ENCODE peak calls at places on chromosome 22, in four cellular contexts. One of them, this sample, is unnamed. For H3K36me3, the result is how much of the 10 kb centered on the place peaks cover.

GRCh38 chr22:50218153-50218995 is 17.6 kb downstream of the SELENOO start:
- DNase-seq in CD8-positive, alpha-beta T cell: no peak
- DNase-seq in IMR-90: no peak
- DNase-seq in adrenal gland: no peak
- DNase-seq in this sample: peak

GRCh38 chr22:47928626-47929025 is 1166.2 kb downstream of the TBC1D22A start:
- DNase-seq in IMR-90: no peak
- DNase-seq in adrenal gland: no peak
- DNase-seq in CD8-positive, alpha-beta T cell: no peak
- DNase-seq in this sample: no peak

GRCh38 chr22:32475428-32476010 is 908 bp downstream of the FBXO7 start:
- DNase-seq in adrenal gland: peak
- DNase-seq in IMR-90: no peak
- DNase-seq in CD8-positive, alpha-beta T cell: no peak
- DNase-seq in this sample: no peak

GRCh38 chr22:47400701-47401591 is 638.5 kb downstream of the TBC1D22A start:
- DNase-seq in IMR-90: no peak
- DNase-seq in adrenal gland: no peak
- DNase-seq in CD8-positive, alpha-beta T cell: no peak
- DNase-seq in this sample: no peak

GRCh38 chr22:28909375-28909774 is 26.0 kb downstream of the ZNRF3 start:
- DNase-seq in IMR-90: peak
- DNase-seq in CD8-positive, alpha-beta T cell: no peak
- DNase-seq in adrenal gland: no peak
- DNase-seq in this sample: no peak

GRCh38 chr22:49077586-49077985 is 750.1 kb downstream of the BRD1 start:
- DNase-seq in IMR-90: no peak
- DNase-seq in CD8-positive, alpha-beta T cell: no peak
- DNase-seq in adrenal gland: no peak
- DNase-seq in this sample: no peak

GRCh38 chr22:46673677-46674236 is 53.6 kb downstream of the GRAMD4 start:
- DNase-seq in IMR-90: no peak
- DNase-seq in CD8-positive, alpha-beta T cell: no peak
- DNase-seq in adrenal gland: no peak
- DNase-seq in this sample: no peak

GRCh38 chr22:28027453-28028448 is 108.7 kb upstream of the PITPNB start:
- DNase-seq in IMR-90: no peak
- DNase-seq in CD8-positive, alpha-beta T cell: no peak
- DNase-seq in adrenal gland: peak
- DNase-seq in this sample: no peak

GRCh38 chr22:39148727-39149535 is 3.5 kb downstream of the CBX7 start:
- DNase-seq in adrenal gland: no peak
- DNase-seq in CD8-positive, alpha-beta T cell: no peak
- DNase-seq in IMR-90: no peak
- DNase-seq in this sample: peak

GRCh38 chr22:46696614-46697013 is 41.4 kb downstream of the CERK start:
- DNase-seq in adrenal gland: no peak
- DNase-seq in IMR-90: no peak
- DNase-seq in CD8-positive, alpha-beta T cell: no peak
- DNase-seq in this sample: no peak

GRCh38 chr22:33493476-33494205 is 426.6 kb downstream of the LARGE1 start:
- DNase-seq in adrenal gland: no peak
- DNase-seq in CD8-positive, alpha-beta T cell: no peak
- DNase-seq in IMR-90: no peak
- DNase-seq in this sample: no peak

GRCh38 chr22:46007003-46007847 is 30.3 kb upstream of the WNT7B start:
- DNase-seq in IMR-90: peak
- DNase-seq in CD8-positive, alpha-beta T cell: no peak
- DNase-seq in adrenal gland: peak
- DNase-seq in this sample: no peak

GRCh38 chr22:31206896-31207687 is 5.0 kb upstream of the LIMK2 start:
- DNase-seq in CD8-positive, alpha-beta T cell: no peak
- DNase-seq in adrenal gland: no peak
- DNase-seq in IMR-90: no peak
- DNase-seq in this sample: peak

GRCh38 chr22:36761553-36762240 is 14.2 kb downstream of the IFT27 start:
- DNase-seq in CD8-positive, alpha-beta T cell: no peak
- DNase-seq in adrenal gland: no peak
- DNase-seq in IMR-90: no peak
- DNase-seq in this sample: no peak

GRCh38 chr22:37454857-37455686 is 27.8 kb upstream of the ELFN2 start:
- DNase-seq in adrenal gland: peak
- DNase-seq in IMR-90: peak
- DNase-seq in CD8-positive, alpha-beta T cell: no peak
- DNase-seq in this sample: peak

GRCh38 chr22:46417769-46418168 is 82.3 kb downstream of the TRMU start:
- DNase-seq in adrenal gland: no peak
- DNase-seq in CD8-positive, alpha-beta T cell: no peak
- DNase-seq in IMR-90: no peak
- DNase-seq in this sample: no peak

GRCh38 chr22:17140022-17140421 is 18.9 kb upstream of the TMEM121B start:
- DNase-seq in IMR-90: no peak
- DNase-seq in adrenal gland: no peak
- DNase-seq in CD8-positive, alpha-beta T cell: no peak
- DNase-seq in this sample: no peak

GRCh38 chr22:17138451-17139042 is 17.4 kb upstream of the TMEM121B start:
- DNase-seq in adrenal gland: no peak
- DNase-seq in IMR-90: no peak
- DNase-seq in CD8-positive, alpha-beta T cell: no peak
- DNase-seq in this sample: no peak

GRCh38 chr22:17135153-17135760 is 14.1 kb upstream of the TMEM121B start:
- DNase-seq in IMR-90: no peak
- DNase-seq in adrenal gland: no peak
- DNase-seq in CD8-positive, alpha-beta T cell: no peak
- DNase-seq in this sample: no peak

GRCh38 chr22:17137226-17137625 is 16.1 kb upstream of the TMEM121B start:
- DNase-seq in CD8-positive, alpha-beta T cell: no peak
- DNase-seq in IMR-90: no peak
- DNase-seq in adrenal gland: no peak
- DNase-seq in this sample: no peak

DNA sequence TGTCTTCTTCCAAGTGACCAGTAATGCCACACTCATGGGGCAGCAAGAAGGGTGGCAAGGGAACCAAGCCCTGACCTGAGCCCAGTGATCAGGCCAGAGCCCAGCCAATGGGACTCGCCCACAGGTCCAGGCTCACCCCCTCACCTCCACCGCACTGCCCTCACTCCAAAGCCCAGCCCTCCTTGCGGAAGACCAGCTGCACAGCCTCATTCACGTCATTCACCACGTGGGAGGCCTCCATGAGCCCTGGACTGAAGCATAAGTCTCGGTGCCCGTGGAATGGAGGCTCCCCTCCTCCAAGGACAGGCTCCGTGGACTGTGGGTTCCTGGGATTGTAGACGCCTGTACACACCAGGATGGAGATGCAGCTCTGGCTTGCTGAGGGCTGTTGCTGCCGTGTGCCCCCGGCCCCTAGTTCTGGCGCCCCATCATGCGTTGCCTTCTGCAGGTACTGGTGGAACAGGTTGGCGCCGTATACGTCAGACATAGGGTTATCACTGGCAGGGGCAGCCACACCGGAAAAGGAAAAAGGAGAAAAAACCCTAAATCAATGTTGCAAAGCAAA is 16.8 kb upstream of the TMEM121B start:
- DNase-seq in adrenal gland: no peak
- DNase-seq in IMR-90: no peak
- DNase-seq in CD8-positive, alpha-beta T cell: no peak
- DNase-seq in this sample: no peak
- H3K36me3 ChIP-seq in adrenal gland: under half
- H3K36me3 ChIP-seq in IMR-90: under half
- H3K36me3 ChIP-seq in CD8-positive, alpha-beta T cell: under half
- H3K36me3 ChIP-seq in this sample: under half

DNA sequence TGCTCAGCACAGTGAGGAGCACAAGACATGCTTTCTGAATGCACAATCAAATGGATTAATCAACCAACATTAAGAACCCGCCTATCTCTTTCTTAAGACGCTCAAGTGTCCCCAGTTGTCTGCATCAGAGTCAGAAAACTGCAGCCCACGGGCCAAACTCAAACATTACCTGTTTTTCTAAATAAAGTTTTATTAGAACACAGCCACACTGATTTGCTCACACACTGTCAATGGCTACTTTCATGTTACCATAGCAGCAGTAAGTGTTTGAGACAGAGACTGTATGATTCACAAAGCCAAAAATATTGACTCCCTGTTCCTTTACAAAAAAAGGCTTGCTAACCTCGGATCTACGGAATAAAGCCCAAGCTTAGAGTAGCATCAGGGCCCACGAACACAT is 49.0 kb upstream of the ISX start:
- DNase-seq in adrenal gland: no peak
- DNase-seq in CD8-positive, alpha-beta T cell: no peak
- DNase-seq in IMR-90: no peak
- DNase-seq in this sample: no peak
- H3K4me3 ChIP-seq in adrenal gland: no peak
- H3K4me3 ChIP-seq in CD8-positive, alpha-beta T cell: no peak
- H3K4me3 ChIP-seq in IMR-90: no peak
- H3K4me3 ChIP-seq in this sample: no peak

DNA sequence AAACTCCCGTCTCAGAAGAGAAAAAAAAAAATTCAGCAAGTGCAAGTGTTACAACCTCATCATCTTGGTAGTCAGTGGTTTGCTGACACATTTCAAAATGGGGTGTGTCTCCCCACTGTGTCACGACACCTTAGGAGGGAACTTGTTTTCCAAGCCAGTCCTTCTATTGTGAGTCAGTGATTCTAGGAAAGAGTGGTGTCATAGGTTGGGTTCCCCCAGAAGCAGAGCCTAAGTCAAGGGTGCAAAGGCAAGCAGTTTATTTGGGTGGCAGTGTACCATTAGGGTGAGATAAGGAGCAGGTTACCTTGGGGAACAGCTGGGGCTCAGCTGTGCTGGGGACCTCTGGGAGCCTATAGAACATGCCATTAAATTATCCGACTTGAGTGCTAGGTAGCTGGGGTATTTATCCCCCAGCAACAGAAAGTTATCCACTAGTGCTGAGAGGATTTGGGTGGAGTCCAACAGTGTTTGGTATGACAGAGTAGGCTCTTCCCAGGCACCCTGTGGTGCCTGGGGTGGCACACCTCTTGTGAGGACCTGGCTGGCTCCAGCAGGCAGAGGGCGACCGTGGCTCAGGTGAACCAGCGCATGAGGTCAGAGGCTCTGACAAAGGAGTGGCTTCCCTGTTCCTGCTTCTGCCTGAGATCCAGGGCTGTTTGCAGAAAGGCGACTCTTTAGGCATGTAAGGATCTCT is 41.7 kb downstream of the KIAA1671 start:
- DNase-seq in adrenal gland: no peak
- DNase-seq in IMR-90: no peak
- DNase-seq in CD8-positive, alpha-beta T cell: no peak
- DNase-seq in this sample: no peak
- TF ChIP-seq CTCF in adrenal gland: no peak
- TF ChIP-seq CTCF in IMR-90: no peak
- TF ChIP-seq CTCF in CD8-positive, alpha-beta T cell: no peak
- TF ChIP-seq CTCF in this sample: no peak

GRCh38 chr22:44894321-44894720 is 115.5 kb downstream of the PHF21B start:
- DNase-seq in CD8-positive, alpha-beta T cell: no peak
- DNase-seq in IMR-90: no peak
- DNase-seq in adrenal gland: no peak
- DNase-seq in this sample: no peak
- H3K36me3 ChIP-seq in CD8-positive, alpha-beta T cell: under half
- H3K36me3 ChIP-seq in IMR-90: under half
- H3K36me3 ChIP-seq in adrenal gland: under half
- H3K36me3 ChIP-seq in this sample: under half

DNA sequence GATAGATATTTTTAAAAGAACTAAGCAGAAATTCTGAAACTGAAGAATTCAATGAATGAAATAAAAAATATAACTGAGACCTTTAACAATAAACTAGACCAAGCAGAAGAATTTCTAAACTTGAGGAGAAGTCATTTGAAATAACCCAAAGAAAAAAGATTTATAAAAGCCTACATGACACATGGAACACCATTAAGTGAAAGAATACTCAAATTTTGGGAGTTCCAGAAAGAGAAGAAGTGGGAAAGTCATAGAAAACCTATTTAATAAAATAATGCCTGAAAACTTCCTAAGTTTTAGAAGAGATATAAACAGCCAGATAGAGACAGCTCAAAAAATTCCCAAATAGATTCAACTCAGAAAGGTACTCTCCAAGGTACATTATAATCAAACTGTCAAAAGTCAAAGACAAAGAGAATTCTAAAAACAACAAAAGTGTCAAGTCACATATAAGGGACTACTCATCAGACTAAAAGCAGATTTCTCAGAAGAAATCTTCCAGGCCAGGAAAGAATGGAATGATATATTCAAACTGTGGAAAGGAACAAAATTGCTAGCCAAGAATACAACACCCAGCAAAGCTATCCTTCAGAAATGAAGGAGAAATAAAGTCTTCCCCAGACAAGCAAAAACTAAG is 72.9 kb upstream of the GNAZ start:
- DNase-seq in adrenal gland: no peak
- DNase-seq in IMR-90: no peak
- DNase-seq in CD8-positive, alpha-beta T cell: no peak
- DNase-seq in this sample: no peak
- H3K4me3 ChIP-seq in adrenal gland: no peak
- H3K4me3 ChIP-seq in IMR-90: no peak
- H3K4me3 ChIP-seq in CD8-positive, alpha-beta T cell: no peak
- H3K4me3 ChIP-seq in this sample: no peak

DNA sequence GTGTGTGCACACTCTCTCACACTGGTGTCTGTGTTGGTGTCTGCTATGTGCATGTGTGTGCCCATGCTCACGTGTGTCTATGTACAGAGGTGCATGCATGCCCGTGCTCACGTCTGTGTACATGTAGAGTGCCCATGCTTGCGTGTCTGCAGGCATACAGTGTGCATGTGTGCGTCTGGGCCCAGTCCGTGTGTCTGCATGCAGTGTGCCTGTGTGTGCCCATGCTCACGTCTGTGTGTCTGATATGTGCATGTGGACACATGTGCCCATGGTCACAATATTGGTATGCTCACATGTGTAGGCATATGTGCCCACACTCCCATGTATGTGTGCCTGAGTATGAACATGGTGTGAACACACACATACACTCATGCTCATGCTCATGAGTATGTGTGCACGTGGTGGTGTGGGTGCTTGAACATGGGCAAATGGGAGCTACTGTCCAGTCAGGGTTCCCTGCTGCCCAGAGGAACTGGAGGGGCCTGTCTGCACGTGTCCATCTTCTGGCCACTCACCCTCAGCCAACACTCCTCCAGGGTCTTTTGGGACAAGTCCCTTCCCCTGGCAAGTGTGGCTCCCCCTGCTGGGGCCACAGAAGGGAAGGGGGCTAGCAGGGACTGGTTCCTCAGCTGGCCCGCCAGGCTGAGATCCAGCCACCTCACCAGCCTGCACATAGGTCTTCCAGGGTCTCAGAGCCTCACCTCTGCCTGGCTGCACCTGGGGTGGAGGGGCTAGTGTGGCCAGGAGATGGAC is 7.3 kb upstream of the TBX1 start:
- DNase-seq in adrenal gland: no peak
- DNase-seq in IMR-90: no peak
- DNase-seq in CD8-positive, alpha-beta T cell: no peak
- DNase-seq in this sample: no peak
- TF ChIP-seq CTCF in adrenal gland: no peak
- TF ChIP-seq CTCF in IMR-90: no peak
- TF ChIP-seq CTCF in CD8-positive, alpha-beta T cell: no peak
- TF ChIP-seq CTCF in this sample: no peak

DNA sequence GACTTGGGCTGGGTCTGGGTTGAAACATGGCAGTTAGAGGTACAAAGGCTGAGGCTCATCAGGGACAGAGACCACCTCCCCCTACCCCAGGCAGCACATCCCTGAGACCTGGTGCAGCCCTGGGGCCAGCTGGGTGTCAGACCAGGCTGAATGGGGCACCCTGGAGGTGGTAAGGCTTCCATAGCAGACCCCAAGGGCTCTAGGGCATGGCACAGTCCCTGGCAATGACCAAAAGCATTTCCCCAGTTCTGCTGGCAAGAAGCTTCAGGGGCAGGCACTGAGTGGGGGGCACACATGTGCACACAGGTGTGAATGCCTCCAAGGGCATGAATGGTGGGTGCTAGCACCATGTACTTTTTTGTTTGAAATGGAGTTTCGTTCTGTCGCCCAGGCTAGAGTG is 19.9 kb downstream of the TANGO2 start:
- DNase-seq in IMR-90: no peak
- DNase-seq in adrenal gland: no peak
- DNase-seq in CD8-positive, alpha-beta T cell: no peak
- DNase-seq in this sample: no peak
- H3K36me3 ChIP-seq in IMR-90: under half
- H3K36me3 ChIP-seq in adrenal gland: under half
- H3K36me3 ChIP-seq in CD8-positive, alpha-beta T cell: under half
- H3K36me3 ChIP-seq in this sample: under half

This sample was measured in Caco-2.